ENCODE peak calls at places on chromosomes 11 and 22, in five cellular contexts. K is brain microvascular endothelial cell, Z is WTC11, B is tibial nerve, O is PC-3. T is an unnamed sample.

GRCh38 chr11:15720460-15720859 is 605.7 kb downstream of the INSC start:
- DNase-seq in Z (no peak), O (no peak), K (peak), B (no peak), T (no peak)

GRCh38 chr11:95704865-95705264 is 84.7 kb downstream of the FAM76B start:
- DNase-seq in O (no peak), Z (no peak), B (no peak), K (no peak), T (no peak)

GRCh38 chr22:22865311-22866072 is 22.1 kb upstream of the IGLL5 start:
- DNase-seq in Z (no peak), O (no peak), B (peak), K (no peak), T (no peak)

GRCh38 chr11:560305-561147 is at the start of the genes LMNTD2 and RASSF7:
- DNase-seq in Z (peak), O (peak), K (peak), B (peak), T (peak)

GRCh38 chr22:27136596-27136995 is 479.2 kb downstream of the MIAT start:
- DNase-seq in O (no peak), B (no peak), K (no peak), Z (no peak), T (no peak)

GRCh38 chr11:117816151-117816741 is 8.3 kb downstream of the FXYD2 start:
- DNase-seq in Z (no peak), O (peak), B (no peak), K (peak), T (peak)

GRCh38 chr11:78030429-78031325 is 7.6 kb upstream of the KCTD14 start:
- DNase-seq in K (peak), B (peak), Z (no peak), O (peak), T (no peak)

GRCh38 chr11:102226702-102227101 is 90.6 kb upstream of the BIRC3 start:
- DNase-seq in O (peak), Z (no peak), K (peak), B (no peak), T (peak)

GRCh38 chr22:42644422-42645340 is 4.3 kb upstream of the ATP5MGL start:
- DNase-seq in K (no peak), B (peak), O (no peak), Z (no peak), T (no peak)

GRCh38 chr11:133163463-133164419 is 368.6 kb downstream of the OPCML start:
- DNase-seq in K (peak), O (peak), B (peak), Z (no peak), T (no peak)

GRCh38 chr22:36374603-36375024 is 13.2 kb downstream of the MYH9 start:
- DNase-seq in B (no peak), O (peak), K (no peak), Z (no peak), T (peak)

GRCh38 chr11:130217133-130217631 is 57.6 kb downstream of the ST14 start:
- DNase-seq in O (no peak), B (no peak), K (no peak), Z (peak), T (no peak)

DNA sequence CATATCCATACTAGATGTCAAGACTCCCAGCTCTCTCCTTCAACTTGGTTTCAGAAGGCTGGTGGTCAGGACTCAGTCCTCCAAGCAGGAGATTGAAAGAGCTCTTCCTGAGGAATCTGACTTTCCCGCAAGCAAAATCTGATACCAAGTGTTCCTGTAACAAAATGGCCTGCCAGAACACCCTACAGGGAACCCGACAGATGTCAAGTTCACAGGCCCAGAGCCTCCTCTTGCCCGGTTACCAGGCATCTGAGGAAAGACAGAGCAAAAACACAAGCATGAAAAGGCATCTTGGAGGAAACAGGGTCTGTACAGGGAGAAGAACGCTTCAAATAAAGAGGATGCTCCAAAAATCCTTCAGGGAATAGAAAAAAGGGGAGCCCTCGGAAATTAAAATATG is 8.7 kb upstream of the KCNJ5 start:
- DNase-seq in B (no peak), Z (no peak), K (no peak), O (no peak), T (no peak)
- TF ChIP-seq CTCF in B (no peak), Z (no peak), K (no peak), O (no peak), T (no peak)

GRCh38 chr11:68342459-68343158 is 30.2 kb downstream of the LRP5 start:
- DNase-seq in K (no peak), B (no peak), Z (peak), O (peak), T (peak)

GRCh38 chr11:68340003-68340767 is 27.8 kb downstream of the LRP5 start:
- DNase-seq in K (no peak), O (no peak), B (no peak), Z (no peak), T (no peak)

GRCh38 chr11:68343761-68344256 is 31.4 kb downstream of the LRP5 start:
- DNase-seq in B (no peak), K (no peak), O (no peak), Z (no peak), T (no peak)

GRCh38 chr11:68340784-68341556 is 28.6 kb downstream of the LRP5 start:
- DNase-seq in O (peak), K (no peak), Z (no peak), B (no peak), T (no peak)

GRCh38 chr11:68341557-68342458 is 29.4 kb downstream of the LRP5 start:
- DNase-seq in Z (no peak), B (no peak), O (no peak), K (no peak), T (no peak)
- TF ChIP-seq CTCF in Z (no peak), B (no peak), O (peak), K (peak), T (no peak)

DNA sequence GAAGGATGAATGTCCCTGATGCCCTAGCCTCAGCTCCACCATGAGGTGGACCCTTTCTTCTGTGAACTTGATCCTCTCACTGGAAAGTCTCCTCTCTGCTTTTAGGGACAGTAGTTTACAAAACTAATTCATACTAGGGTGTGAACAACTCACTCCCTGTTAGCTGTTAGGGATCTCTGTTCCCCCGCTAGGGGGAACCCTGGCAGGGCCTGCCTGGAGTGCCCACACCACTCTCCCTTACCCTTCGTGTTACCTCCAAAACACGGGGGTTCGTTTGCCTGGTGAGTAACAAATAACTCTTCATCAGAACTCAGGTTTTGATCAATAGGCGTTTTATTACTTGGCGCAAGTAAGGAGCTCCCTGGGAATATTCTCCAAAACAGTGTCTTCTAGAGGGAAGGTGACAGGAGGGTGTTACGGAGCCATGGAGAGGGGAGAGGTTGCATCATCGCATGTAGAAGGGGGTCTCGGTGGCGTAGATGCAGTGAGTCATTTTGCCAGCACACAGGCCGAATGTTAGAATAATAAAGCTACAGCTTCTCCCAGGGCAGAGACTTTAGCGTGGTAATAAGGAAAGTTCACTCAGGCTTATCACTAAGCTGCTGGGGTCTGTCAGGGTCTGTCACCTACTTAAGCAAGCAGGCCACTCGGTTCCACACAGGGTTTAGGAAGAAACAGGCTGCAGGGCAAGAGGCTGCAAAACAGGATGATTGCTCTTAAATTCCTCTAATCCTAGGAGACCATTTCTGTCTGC is 45.8 kb downstream of the C11orf96 start:
- DNase-seq in O (peak), B (no peak), Z (no peak), K (peak), T (no peak)
- TF ChIP-seq CTCF in O (peak), B (no peak), Z (no peak), K (peak), T (no peak)

GRCh38 chr11:69721745-69722144 is 17.9 kb upstream of the FGF19 start:
- DNase-seq in K (no peak), B (no peak), O (peak), Z (peak), T (peak)
- TF ChIP-seq CTCF in K (peak), B (no peak), O (peak), Z (no peak), T (no peak)

DNA sequence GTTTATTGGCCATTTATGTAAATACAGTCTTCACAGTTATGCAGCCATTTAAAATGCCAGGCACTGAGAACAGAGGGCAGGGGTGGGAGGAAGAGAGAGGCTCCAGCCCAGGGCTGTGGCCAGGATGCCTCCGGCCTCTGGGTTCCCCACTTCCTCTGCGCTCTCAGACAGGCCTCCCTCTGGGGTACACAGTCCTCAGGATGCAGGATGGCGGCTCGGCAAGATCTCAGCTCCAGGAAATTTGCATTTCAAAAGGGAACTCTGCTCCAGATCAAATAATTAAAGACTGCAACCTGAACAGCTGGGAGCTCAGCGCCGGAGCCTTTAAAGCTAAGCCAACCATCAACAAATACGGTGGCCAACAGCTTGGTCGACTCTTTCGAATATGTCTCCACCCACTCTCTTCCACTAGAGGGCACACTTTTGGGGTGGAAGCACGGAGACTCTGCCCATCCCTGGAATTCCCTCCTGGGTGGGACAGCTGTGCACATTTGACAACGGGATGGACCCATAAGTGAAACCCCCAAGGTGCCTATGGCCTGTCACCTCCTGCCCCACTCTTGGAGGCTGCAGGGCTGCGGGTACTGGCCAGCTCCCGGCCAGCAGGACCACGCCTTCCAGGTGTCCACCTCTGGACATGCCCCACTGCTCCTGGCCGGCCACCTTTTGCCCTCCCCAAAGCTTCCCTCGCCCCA is 1044.7 kb downstream of the BRD1 start:
- DNase-seq in K (no peak), O (no peak), B (no peak), Z (peak), T (no peak)
- TF ChIP-seq CTCF in K (no peak), O (peak), B (no peak), Z (peak), T (no peak)

GRCh38 chr22:47457021-47457420 is 694.6 kb downstream of the TBC1D22A start:
- DNase-seq in B (no peak), O (no peak), Z (no peak), K (no peak), T (no peak)
- TF ChIP-seq CTCF in B (no peak), O (no peak), Z (no peak), K (no peak), T (no peak)

GRCh38 chr11:20013346-20014066 is 146.8 kb downstream of the DBX1 start:
- DNase-seq in O (peak), B (no peak), K (no peak), Z (no peak), T (no peak)
- TF ChIP-seq CTCF in O (no peak), B (no peak), K (no peak), Z (no peak), T (no peak)

GRCh38 chr22:17785185-17786184 is 11.2 kb upstream of the BID start:
- DNase-seq in O (peak), Z (peak), B (no peak), K (no peak), T (no peak)
- TF ChIP-seq CTCF in O (peak), Z (peak), B (peak), K (peak), T (peak)

DNA sequence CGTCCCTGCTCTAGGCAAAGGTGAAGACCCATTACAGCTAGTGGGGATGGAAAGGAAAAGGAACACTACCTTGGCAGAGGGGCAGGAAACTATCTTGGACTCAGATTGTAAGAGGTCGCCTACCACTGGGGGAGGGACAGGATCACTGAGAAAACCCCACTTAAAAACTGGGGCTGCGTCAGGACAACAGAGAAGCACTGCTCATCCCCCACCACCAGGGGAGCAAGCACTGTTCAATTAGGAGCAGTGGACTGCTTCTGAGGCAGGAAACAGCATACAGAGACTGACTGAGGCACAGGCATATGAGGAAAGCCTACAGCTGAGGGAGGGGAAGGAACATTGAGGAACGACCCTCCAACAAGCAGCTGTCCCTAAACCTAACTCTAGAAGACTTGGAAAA is 20.8 kb upstream of the DLAT start:
- DNase-seq in O (peak), B (no peak), Z (peak), K (peak), T (peak)
- TF ChIP-seq CTCF in O (peak), B (no peak), Z (peak), K (peak), T (no peak)

GRCh38 chr11:126969865-126970479 is 30.6 kb downstream of the KIRREL3 start:
- DNase-seq in K (peak), O (peak), Z (peak), B (no peak), T (no peak)
- TF ChIP-seq CTCF in K (peak), O (peak), Z (peak), B (peak), T (no peak)

T was measured in RWPE1.